ENCODE peak calls at places on chromosomes 6 and 20, in four cellular contexts. N is T-helper 9 cell, I is left colon, R is bronchial epithelial cell. O is an unnamed sample.

GRCh38 chr6:144150673-144151009 is 324 bp downstream of the STX11 start:
- DNase-seq in R (peak; percentile 11), I (peak; percentile 41), N (peak; percentile 10), O (no peak)

GRCh38 chr20:39040116-39040515 is 78.0 kb downstream of the DHX35 start:
- DNase-seq in R (no peak), N (no peak), I (no peak), O (no peak)

GRCh38 chr6:43914272-43915147 is 144.5 kb downstream of the VEGFA start:
- DNase-seq in R (no peak), I (no peak), N (no peak), O (no peak)

GRCh38 chr6:149499066-149499465 is 14.3 kb upstream of the ZC3H12D start:
- DNase-seq in N (no peak), I (no peak), R (peak; percentile 90), O (no peak)

GRCh38 chr6:78390066-78390465 is 477.3 kb upstream of the IRAK1BP1 start:
- DNase-seq in I (no peak), R (no peak), N (no peak), O (no peak)

GRCh38 chr6:121849477-121849876 is 414.0 kb downstream of the GJA1 start:
- DNase-seq in N (no peak), R (peak; percentile 64), I (no peak), O (no peak)

GRCh38 chr20:61387204-61387958 is 135.3 kb downstream of the CDH4 start:
- DNase-seq in N (no peak), I (peak; percentile 16), R (peak; percentile 68), O (no peak)

GRCh38 chr20:36585410-36586125 is 12.2 kb downstream of the TGIF2 start:
- DNase-seq in I (no peak), N (no peak), R (peak; percentile 90), O (no peak)

GRCh38 chr6:41712651-41713103 is 22.7 kb downstream of the TFEB start:
- DNase-seq in I (no peak), N (no peak), R (no peak), O (no peak)

GRCh38 chr6:35370124-35370741 is 27.9 kb downstream of the PPARD start:
- DNase-seq in N (no peak), I (no peak), R (peak; percentile 97), O (no peak)

GRCh38 chr6:159106627-159107241 is 61.9 kb upstream of the TAGAP start:
- DNase-seq in N (peak; percentile 88), I (peak; percentile 69), R (peak; percentile 64), O (peak; percentile 57)

GRCh38 chr6:31559958-31560696 is 12.0 kb upstream of the LTA start:
- DNase-seq in I (peak; percentile 51), R (peak; percentile 44), N (no peak), O (no peak)

GRCh38 chr6:43491750-43492661 is 14.6 kb downstream of the TJAP1 start:
- DNase-seq in R (peak; percentile 73), I (peak; percentile 70), N (no peak), O (no peak)

GRCh38 chr20:45358282-45359068 is 4.5 kb upstream of the SYS1 start:
- DNase-seq in N (no peak), I (no peak), R (peak; percentile 67), O (no peak)

GRCh38 chr6:116518621-116519020 is 7.2 kb downstream of the CALHM5 start:
- DNase-seq in R (no peak), N (no peak), I (no peak), O (no peak)

GRCh38 chr6:145155873-145156782 is 579.2 kb downstream of the EPM2A start:
- DNase-seq in N (no peak), R (peak; percentile 68), I (no peak), O (no peak)

GRCh38 chr6:149157126-149157525 is 160.4 kb upstream of the TAB2 start:
- DNase-seq in N (no peak), R (no peak), I (no peak), O (no peak)

GRCh38 chr6:33008944-33009861 is at the start of gene HLA-DOA:
- DNase-seq in I (peak; percentile 33), R (no peak), N (no peak), O (no peak)

GRCh38 chr6:40957616-40958492 is 81.2 kb downstream of the UNC5CL start:
- DNase-seq in R (peak; percentile 95), I (no peak), N (no peak), O (no peak)

GRCh38 chr20:33211817-33212424 is 5.2 kb upstream of the BPIFA3 start:
- DNase-seq in R (peak; percentile 65), N (no peak), I (peak; percentile 30), O (no peak)

GRCh38 chr6:98530732-98531131 is 303.6 kb upstream of the POU3F2 start:
- DNase-seq in R (no peak), N (no peak), I (no peak), O (no peak)

GRCh38 chr20:38106461-38106860 is 58.6 kb downstream of the TGM2 start:
- DNase-seq in R (no peak), N (no peak), I (no peak), O (no peak)

GRCh38 chr6:20931093-20931492 is 396.8 kb downstream of the CDKAL1 start:
- DNase-seq in R (no peak), N (no peak), I (no peak), O (no peak)

GRCh38 chr20:38680492-38681118 is 43.7 kb upstream of the SLC32A1 start:
- DNase-seq in I (no peak), N (no peak), R (peak; percentile 25), O (no peak)

GRCh38 chr6:126764696-126765095 is 353.8 kb upstream of the RSPO3 start:
- DNase-seq in I (no peak), N (no peak), R (no peak), O (no peak)

GRCh38 chr6:160437153-160437552 is 89.0 kb downstream of the SLC22A3 start:
- DNase-seq in N (no peak), I (no peak), R (no peak), O (no peak)

GRCh38 chr6:141618180-141618581 is 514.5 kb upstream of the GJE1 start:
- DNase-seq in I (no peak), N (no peak), R (no peak), O (no peak)

GRCh38 chr6:15296735-15297134 is 50.9 kb downstream of the JARID2 start:
- DNase-seq in I (no peak), N (no peak), R (no peak), O (no peak)

GRCh38 chr6:56804996-56805395 is 149.9 kb upstream of the BEND6 start:
- DNase-seq in R (peak; percentile 84), N (no peak), I (no peak), O (no peak)

GRCh38 chr20:36153754-36154695 is 515 bp upstream of the EPB41L1 start:
- DNase-seq in N (no peak), R (peak; percentile 31), I (peak; percentile 88), O (no peak)

GRCh38 chr6:63307581-63308246 is 12.1 kb downstream of the LGSN start:
- DNase-seq in N (no peak), I (no peak), R (peak; percentile 52), O (no peak)

GRCh38 chr20:11041396-11041795 is 367.6 kb upstream of the JAG1 start:
- DNase-seq in I (no peak), N (no peak), R (peak; percentile 92), O (no peak)

O was measured in T-helper 17 cell.